ENCODE peak calls at places on chromosomes 13 and 19, in eight cellular contexts. V is cardiac fibroblast; N is A172; B is EH; S is RWPE1; G is stimulated activated CD4-positive, alpha-beta T cell treated with anti-CD3 and anti-CD28 coated beads, Interleukin-1b, Interleukin-23, amount 100 ng/mL, for 48 hours; O is naive thymus-derived CD4-positive, alpha-beta T cell; H is memory B cell. D is an unnamed sample.

GRCh38 chr13:21637296-21637695 is 33.3 kb upstream of the MICU2 start:
- DNase-seq in V (peak; percentile 13), N (peak; percentile 92), B (peak; percentile 34), S (peak; percentile 96), G (peak; percentile 12), O (no peak), H (no peak), D (no peak)

GRCh38 chr13:22061371-22061805 is 390.5 kb downstream of the FGF9 start:
- DNase-seq in V (no peak), N (no peak), B (no peak), S (no peak), G (peak; percentile 61), O (peak; percentile 74), H (no peak), D (peak; percentile 39)

GRCh38 chr19:12773571-12773970 is 1.8 kb downstream of the HOOK2 start:
- DNase-seq in V (peak; percentile 47), N (peak; percentile 51), B (peak; percentile 74), S (peak; percentile 21), G (no peak), O (no peak), H (no peak), D (no peak)

GRCh38 chr19:7188682-7189629 is 105.3 kb downstream of the INSR start:
- DNase-seq in V (peak; percentile 49), N (no peak), B (no peak), S (no peak), G (no peak), O (no peak), H (no peak), D (no peak)

GRCh38 chr13:75319244-75319643 is 162.7 kb downstream of the TBC1D4 start:
- DNase-seq in V (no peak), N (peak; percentile 23), B (peak; percentile 36), S (no peak), G (no peak), O (no peak), H (no peak), D (no peak)

GRCh38 chr13:109113427-109113826 is 484.0 kb downstream of the MYO16 start:
- DNase-seq in V (no peak), N (peak; percentile 32), B (no peak), S (no peak), G (no peak), O (no peak), H (no peak), D (no peak)

GRCh38 chr19:2275588-2276428 is 6.2 kb downstream of the PEAK3 start:
- DNase-seq in V (no peak), N (no peak), B (no peak), S (no peak), G (no peak), O (no peak), H (no peak), D (no peak)

GRCh38 chr13:19266979-19267378 is 85.4 kb upstream of the TUBA3C start:
- DNase-seq in V (no peak), N (no peak), B (no peak), S (no peak), G (no peak), O (no peak), H (no peak), D (no peak)

GRCh38 chr13:85693889-85694511 is 105.2 kb downstream of the SLITRK6 start:
- DNase-seq in V (no peak), N (peak; percentile 44), B (peak; percentile 1), S (no peak), G (no peak), O (no peak), H (no peak), D (no peak)

GRCh38 chr13:94325660-94326059 is 153.8 kb downstream of the DCT start:
- DNase-seq in V (no peak), N (no peak), B (peak; percentile 63), S (no peak), G (no peak), O (no peak), H (no peak), D (no peak)